ENCODE peak calls at places on chromosomes 3 and 15, in six cellular contexts. T, P, M, V, D and H are unnamed samples.

GRCh38 chr3:170738756-170739155 is 131.2 kb downstream of the RPL22L1 start:
- DNase-seq in P (no peak), M (no peak), D (no peak), V (no peak), T (no peak), H (no peak)

GRCh38 chr3:30426319-30426993 is 179.9 kb upstream of the TGFBR2 start:
- DNase-seq in D (no peak), T (peak; percentile 77), M (no peak), P (peak; percentile 2), V (no peak), H (peak; percentile 49)

GRCh38 chr3:159191454-159191853 is 389.6 kb downstream of the MFSD1 start:
- DNase-seq in P (no peak), V (no peak), T (peak; percentile 96), D (peak; percentile 17), M (no peak), H (no peak)

GRCh38 chr3:105516972-105517371 is 150.3 kb downstream of the ALCAM start:
- DNase-seq in V (no peak), D (no peak), P (peak; percentile 30), M (no peak), T (no peak), H (no peak)

GRCh38 chr15:78763796-78764241 is 47.4 kb downstream of the ADAMTS7 start:
- DNase-seq in T (no peak), V (no peak), M (no peak), P (no peak), D (no peak), H (no peak)

GRCh38 chr3:61560452-61561373 is 658 bp upstream of the PTPRG start:
- DNase-seq in M (no peak), D (peak; percentile 66), T (peak; percentile 70), P (peak; percentile 88), V (peak; percentile 29), H (peak; percentile 70)

GRCh38 chr15:94965593-94965992 is 734.2 kb downstream of the MCTP2 start:
- DNase-seq in D (no peak), V (no peak), M (no peak), T (no peak), P (no peak), H (no peak)

GRCh38 chr15:101391981-101392566 is 97.0 kb upstream of the SNRPA1 start:
- DNase-seq in D (no peak), V (no peak), M (no peak), T (no peak), P (no peak), H (no peak)

GRCh38 chr3:65667963-65668362 is 370.8 kb downstream of the MAGI1 start:
- DNase-seq in T (no peak), P (no peak), D (no peak), M (no peak), V (no peak), H (no peak)

GRCh38 chr15:98203872-98204660 is 243.6 kb downstream of the ARRDC4 start:
- DNase-seq in P (no peak), D (no peak), T (no peak), V (no peak), M (no peak), H (no peak)

GRCh38 chr15:72077950-72078349 is 40.0 kb downstream of the MYO9A start:
- DNase-seq in V (no peak), P (no peak), T (peak; percentile 25), M (no peak), D (no peak), H (no peak)

GRCh38 chr15:95021816-95022215 is 790.5 kb downstream of the MCTP2 start:
- DNase-seq in M (no peak), D (no peak), T (no peak), P (no peak), V (no peak), H (no peak)

GRCh38 chr15:60374628-60375081 is 23.1 kb downstream of the ANXA2 start:
- DNase-seq in T (peak; percentile 99), P (no peak), D (peak; percentile 95), M (no peak), V (peak; percentile 94), H (peak; percentile 57)

GRCh38 chr3:113222412-113223086 is 11.2 kb downstream of the BOC start:
- DNase-seq in P (no peak), M (no peak), V (no peak), D (no peak), T (no peak), H (no peak)

GRCh38 chr3:141045849-141046248 is 5.3 kb upstream of the SPSB4 start:
- DNase-seq in M (no peak), V (no peak), T (no peak), D (no peak), P (peak; percentile 28), H (no peak)

GRCh38 chr15:40923551-40923950 is 5.6 kb upstream of the DLL4 start:
- DNase-seq in D (no peak), V (no peak), M (no peak), P (no peak), T (no peak), H (no peak)

GRCh38 chr3:177361042-177361938 is 164.0 kb upstream of the TBL1XR1 start:
- DNase-seq in M (no peak), D (no peak), V (no peak), P (peak; percentile 22), T (no peak), H (no peak)

GRCh38 chr15:64634020-64634419 is 141.4 kb downstream of the RBPMS2 start:
- DNase-seq in P (no peak), V (no peak), T (peak; percentile 65), M (no peak), D (no peak), H (no peak)

GRCh38 chr3:152235709-152236298 is 32.9 kb upstream of the MBNL1 start:
- DNase-seq in D (no peak), T (peak; percentile 32), V (no peak), P (no peak), M (no peak), H (no peak)

GRCh38 chr15:67192185-67192584 is 62.3 kb downstream of the AAGAB start:
- DNase-seq in P (no peak), D (no peak), T (no peak), M (no peak), V (no peak), H (no peak)

GRCh38 chr15:101439285-101439919 is 50.1 kb downstream of the PCSK6 start:
- DNase-seq in M (no peak), T (peak; percentile 17), P (no peak), V (no peak), D (no peak), H (no peak)

GRCh38 chr3:51391566-51392300 is 648 bp downstream of the RBM15B start:
- DNase-seq in P (peak; percentile 79), T (peak; percentile 38), D (no peak), V (no peak), M (no peak), H (peak; percentile 49)

GRCh38 chr3:149310796-149311534 is 22.5 kb downstream of the TM4SF18 start:
- DNase-seq in M (no peak), D (no peak), P (no peak), T (peak; percentile 39), V (no peak), H (no peak)

GRCh38 chr15:25176991-25177954 is 222.5 kb downstream of the SNRPN start:
- DNase-seq in T (no peak), M (no peak), P (peak; percentile 39), V (no peak), D (no peak), H (peak; percentile 3)

GRCh38 chr3:124168271-124168670 is 176.3 kb upstream of the ROPN1 start:
- DNase-seq in M (no peak), P (no peak), D (peak; percentile 15), V (no peak), T (peak; percentile 72), H (no peak)

GRCh38 chr3:171286580-171287249 is 173.5 kb downstream of the TNIK start:
- DNase-seq in M (no peak), P (no peak), V (no peak), T (peak; percentile 53), D (no peak), H (no peak)

GRCh38 chr15:69990566-69991391 is 106.9 kb downstream of the TLE3 start:
- DNase-seq in P (peak; percentile 50), M (no peak), T (no peak), V (no peak), D (no peak), H (no peak)

GRCh38 chr15:42880121-42880520 is 40.5 kb downstream of the TTBK2 start:
- DNase-seq in M (no peak), V (no peak), D (no peak), T (no peak), P (no peak), H (no peak)

GRCh38 chr15:85752591-85752990 is 42.1 kb downstream of the KLHL25 start:
- DNase-seq in V (no peak), T (no peak), P (peak; percentile 51), M (no peak), D (no peak), H (no peak)

GRCh38 chr3:190182418-190183043 is 61.8 kb upstream of the P3H2 start:
- DNase-seq in T (peak; percentile 68), M (no peak), P (no peak), D (no peak), V (no peak), H (no peak)

GRCh38 chr3:65605876-65606432 is 432.8 kb downstream of the MAGI1 start:
- DNase-seq in P (no peak), V (no peak), D (no peak), M (no peak), T (no peak), H (no peak)

GRCh38 chr3:177676148-177676547 is 478.9 kb upstream of the TBL1XR1 start:
- DNase-seq in M (no peak), V (no peak), T (no peak), P (no peak), D (no peak), H (no peak)

GRCh38 chr3:53123953-53124352 is 6.3 kb downstream of the RFT1 start:
- DNase-seq in T (no peak), P (no peak), V (no peak), D (no peak), M (no peak), H (no peak)